ENCODE peak calls at places on chromosome 18, in four cellular contexts. D is psoas muscle, A is body of pancreas, K is hepatocyte. B is an unnamed sample.

GRCh38 chr18:23932385-23933067 is 82.0 kb upstream of the TTC39C start:
- DNase-seq in D (no peak), A (no peak), K (no peak), B (no peak)

GRCh38 chr18:54261894-54262293 is 7.4 kb upstream of the POLI start:
- DNase-seq in D (no peak), A (no peak), K (no peak), B (no peak)

GRCh38 chr18:56085561-56085960 is 497.6 kb upstream of the TCF4 start:
- DNase-seq in D (no peak), A (no peak), K (no peak), B (peak; percentile 42)

GRCh38 chr18:36761186-36761698 is 67.6 kb downstream of the TPGS2 start:
- DNase-seq in D (no peak), A (no peak), K (no peak), B (no peak)

GRCh38 chr18:35661483-35662146 is 80.1 kb downstream of the GALNT1 start:
- DNase-seq in D (no peak), A (no peak), K (no peak), B (no peak)

GRCh38 chr18:13647761-13648160 is 78.6 kb downstream of the FAM210A start:
- DNase-seq in D (no peak), A (no peak), K (no peak), B (no peak)

GRCh38 chr18:36828630-36829361 is at the start of the genes KIAA1328 and TPGS2:
- DNase-seq in D (peak; percentile 86), A (peak; percentile 81), K (peak; percentile 95), B (peak; percentile 66)

GRCh38 chr18:3653859-3654441 is 204.0 kb downstream of the TGIF1 start:
- DNase-seq in D (no peak), A (no peak), K (no peak), B (no peak)

GRCh38 chr18:50286391-50287027 is 983 bp downstream of the CXXC1 start:
- DNase-seq in D (no peak), A (no peak), K (no peak), B (no peak)

GRCh38 chr18:43279015-43279758 is 1.9 kb upstream of the SYT4 start:
- DNase-seq in D (no peak), A (no peak), K (peak; percentile 25), B (no peak)

GRCh38 chr18:59268722-59269562 is 4.3 kb downstream of the RAX start:
- DNase-seq in D (no peak), A (peak; percentile 33), K (peak; percentile 80), B (no peak)

GRCh38 chr18:55475467-55475866 is 112.5 kb downstream of the TCF4 start:
- DNase-seq in D (no peak), A (no peak), K (no peak), B (no peak)

GRCh38 chr18:11760498-11761158 is 71.6 kb downstream of the GNAL start:
- DNase-seq in D (no peak), A (no peak), K (no peak), B (no peak)

GRCh38 chr18:51149605-51150429 is 47.7 kb downstream of the MEX3C start:
- DNase-seq in D (no peak), A (no peak), K (peak; percentile 77), B (no peak)

GRCh38 chr18:79436556-79437275 is 41.0 kb downstream of the NFATC1 start:
- DNase-seq in D (no peak), A (no peak), K (no peak), B (no peak)

GRCh38 chr18:36628435-36629094 is 200.2 kb downstream of the TPGS2 start:
- DNase-seq in D (no peak), A (no peak), K (peak; percentile 36), B (no peak)

GRCh38 chr18:23970161-23971153 is 44.1 kb upstream of the TTC39C start:
- DNase-seq in D (no peak), A (no peak), K (no peak), B (no peak)

GRCh38 chr18:51039138-51040112 is 9.4 kb downstream of the SMAD4 start:
- DNase-seq in D (no peak), A (peak; percentile 34), K (no peak), B (no peak)

GRCh38 chr18:7273301-7273911 is 42.5 kb downstream of the LRRC30 start:
- DNase-seq in D (peak; percentile 78), A (peak; percentile 21), K (peak; percentile 20), B (no peak)

GRCh38 chr18:6576706-6577375 is 152.7 kb upstream of the ARHGAP28 start:
- DNase-seq in D (no peak), A (no peak), K (no peak), B (no peak)

GRCh38 chr18:3093624-3094354 is 80.8 kb upstream of the LPIN2 start:
- DNase-seq in D (no peak), A (peak; percentile 40), K (no peak), B (no peak)

GRCh38 chr18:59509477-59510173 is 150.6 kb upstream of the LMAN1 start:
- DNase-seq in D (peak; percentile 54), A (no peak), K (no peak), B (peak; percentile 65)

GRCh38 chr18:23234619-23235018 is 99.3 kb downstream of the CABLES1 start:
- DNase-seq in D (no peak), A (no peak), K (no peak), B (no peak)

GRCh38 chr18:34990571-34990970 is 50.6 kb upstream of the MAPRE2 start:
- DNase-seq in D (no peak), A (no peak), K (no peak), B (peak; percentile 76)

GRCh38 chr18:3055861-3056260 is 42.9 kb upstream of the LPIN2 start:
- DNase-seq in D (no peak), A (no peak), K (no peak), B (no peak)

GRCh38 chr18:78774741-78775141 is 204.9 kb upstream of the SALL3 start:
- DNase-seq in D (no peak), A (no peak), K (no peak), B (no peak)

GRCh38 chr18:5980721-5981120 is 85.4 kb upstream of the TMEM200C start:
- DNase-seq in D (no peak), A (no peak), K (no peak), B (no peak)

GRCh38 chr18:79681484-79682387 is 2.1 kb downstream of the CTDP1 start:
- DNase-seq in D (no peak), A (no peak), K (no peak), B (no peak)

GRCh38 chr18:72652990-72653593 is 109.0 kb upstream of the CBLN2 start:
- DNase-seq in D (no peak), A (peak; percentile 46), K (peak; percentile 70), B (no peak)

GRCh38 chr18:38256366-38256765 is 690.8 kb upstream of the CELF4 start:
- DNase-seq in D (no peak), A (no peak), K (no peak), B (no peak)

GRCh38 chr18:26981373-26982082 is 116.0 kb upstream of the AQP4 start:
- DNase-seq in D (no peak), A (no peak), K (no peak), B (no peak)

GRCh38 chr18:22728481-22729105 is 204.5 kb upstream of the RBBP8 start:
- DNase-seq in D (no peak), A (no peak), K (no peak), B (no peak)

GRCh38 chr18:46474487-46475366 is 182.3 kb downstream of the LOXHD1 start:
- DNase-seq in D (no peak), A (no peak), K (no peak), B (no peak)

GRCh38 chr18:30415903-30416302 is 626.6 kb downstream of the DSC3 start:
- DNase-seq in D (no peak), A (no peak), K (no peak), B (no peak)

DNA sequence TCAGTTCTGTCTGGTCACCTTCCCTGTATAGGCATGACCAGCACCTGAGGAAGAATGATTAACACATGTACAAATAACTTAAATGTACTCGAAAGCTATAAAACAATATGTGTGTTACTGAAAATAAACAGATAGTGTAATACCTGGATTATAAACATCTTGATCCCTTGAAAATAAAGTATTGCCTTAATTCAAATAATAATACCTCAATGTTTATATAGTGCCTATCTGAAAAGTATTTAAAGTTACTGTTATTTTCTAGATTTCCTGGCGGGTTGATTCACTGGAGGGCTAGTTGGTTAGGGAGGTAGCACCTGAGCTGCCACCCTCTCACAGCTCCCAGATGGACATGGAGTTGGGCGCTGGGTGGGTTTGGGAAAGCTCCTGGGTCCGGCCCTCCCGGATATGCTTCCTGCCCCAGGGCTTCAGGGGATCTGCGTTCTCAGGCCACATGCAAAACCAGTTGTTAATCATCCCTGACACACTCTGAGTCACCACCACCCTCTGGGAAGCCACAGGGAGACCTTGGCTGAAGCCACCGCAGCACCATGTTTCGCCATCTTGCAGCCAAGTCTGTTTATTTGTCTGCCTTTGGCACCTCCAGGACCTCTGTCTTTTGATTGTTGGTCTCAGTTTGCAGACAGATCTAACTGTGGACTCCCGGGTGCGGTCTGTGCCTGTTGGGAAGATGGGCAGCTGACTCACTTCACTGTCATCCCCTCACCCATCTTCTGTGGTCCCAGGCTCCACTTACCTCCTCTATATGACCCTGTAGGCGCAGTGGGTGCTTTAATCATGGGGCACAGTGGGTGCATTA is 35.3 kb downstream of the RAB31 start:
- DNase-seq in D (peak; percentile 39), A (no peak), K (peak; percentile 49), B (no peak)
- H3K27ac ChIP-seq in D (no peak overlapping the region), A (no peak overlapping the region), K (peak overlapping the region; percentile 62), B (peak overlapping the region; percentile 45)

GRCh38 chr18:9019135-9019534 is 83.4 kb upstream of the NDUFV2 start:
- DNase-seq in D (no peak), A (no peak), K (no peak), B (no peak)
- TF ChIP-seq CTCF in D (no peak), A (no peak), K (no peak), B (no peak)

GRCh38 chr18:63868546-63868945 is 19.0 kb upstream of the SERPINB2 start:
- DNase-seq in D (no peak), A (no peak), K (no peak), B (no peak)

GRCh38 chr18:63869851-63870250 is 17.7 kb upstream of the SERPINB2 start:
- DNase-seq in D (no peak), A (no peak), K (no peak), B (no peak)

GRCh38 chr18:63872586-63872985 is 14.9 kb upstream of the SERPINB2 start:
- DNase-seq in D (no peak), A (no peak), K (no peak), B (no peak)

GRCh38 chr18:63867368-63867767 is 20.1 kb upstream of the SERPINB2 start:
- DNase-seq in D (no peak), A (no peak), K (no peak), B (no peak)

DNA sequence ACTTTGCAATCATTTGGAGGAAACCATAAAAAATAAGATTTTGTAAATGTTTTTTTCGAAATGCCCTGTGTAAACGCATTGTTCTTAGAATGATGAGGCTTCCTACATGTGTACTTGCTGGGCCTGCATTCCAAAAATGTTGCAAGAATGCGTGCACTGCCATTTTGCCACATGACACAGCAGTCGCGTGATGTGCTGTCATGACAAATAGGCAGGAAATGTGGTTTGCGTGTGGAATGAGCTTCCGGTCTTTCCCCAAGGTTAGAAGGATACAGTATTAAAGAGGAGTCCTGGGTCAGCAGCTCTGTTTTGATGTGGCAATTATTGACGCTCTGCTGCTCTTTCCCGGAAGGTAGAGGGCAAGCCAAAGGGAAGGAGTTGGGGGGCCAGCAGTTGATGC is 18.1 kb upstream of the SERPINB2 start:
- DNase-seq in D (no peak), A (no peak), K (no peak), B (no peak)
- H3K27ac ChIP-seq in D (no peak overlapping the region), A (no peak overlapping the region), K (no peak overlapping the region), B (no peak overlapping the region)

GRCh38 chr18:74652392-74652988 is 54.8 kb downstream of the ZNF407 start:
- DNase-seq in D (no peak), A (no peak), K (peak; percentile 64), B (no peak)

DNA sequence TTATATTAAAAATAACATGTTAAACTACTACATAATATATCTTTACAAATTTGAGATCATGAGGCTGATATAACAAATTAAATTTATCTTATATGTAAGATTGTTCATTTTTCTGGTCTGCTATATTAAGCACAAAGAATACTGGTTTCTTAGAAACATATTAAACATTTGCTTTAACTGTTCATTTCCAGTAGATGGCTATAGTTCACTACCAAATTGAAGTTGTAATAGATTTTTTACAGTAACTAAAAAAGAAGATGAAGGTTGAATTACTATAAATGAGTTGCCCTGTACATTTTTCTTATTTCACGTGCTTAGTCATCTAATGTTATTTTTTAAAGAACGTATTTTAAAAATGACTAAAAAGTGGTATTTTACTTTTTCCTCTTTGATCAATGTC is 57.0 kb downstream of the ZNF407 start:
- DNase-seq in D (no peak), A (no peak), K (no peak), B (no peak)
- TF ChIP-seq CTCF in D (no peak), A (no peak), K (peak; percentile 60), B (no peak)